ENCODE peak calls at places on chromosomes 11 and 22, in seven cellular contexts. D is NAMALWA, E is ELF-1, Z is endothelial cell, B is anterior cingulate cortex, Y is AML-193, P is mammary epithelial cell. Q is an unnamed sample.
A peak's percentile ranks its signal among the peaks of the same experiment; 100 is the strongest.

GRCh38 chr11:57776101-57776511 is 14.5 kb downstream of the CTNND1 start:
- DNase-seq in D (no peak), E (peak; percentile 72), Z (no peak), B (no peak), Y (no peak), P (no peak), Q (no peak)

GRCh38 chr11:118791961-118792578 is 1.1 kb upstream of the DDX6 start:
- DNase-seq in D (no peak), E (peak; percentile 39), Z (peak; percentile 28), B (no peak), Y (no peak), P (no peak), Q (peak; percentile 47)

GRCh38 chr22:33404723-33405122 is 346.5 kb upstream of the SYN3 start:
- DNase-seq in D (no peak), E (no peak), Z (no peak), B (no peak), Y (no peak), P (no peak), Q (no peak)

GRCh38 chr11:62000539-62001446 is 33.4 kb upstream of the FTH1 start:
- DNase-seq in D (no peak), E (no peak), Z (no peak), B (no peak), Y (no peak), P (no peak), Q (no peak)

GRCh38 chr11:66880484-66881211 is 23.8 kb downstream of the LRFN4 start:
- DNase-seq in D (no peak), E (no peak), Z (no peak), B (no peak), Y (no peak), P (peak; percentile 92), Q (peak; percentile 45)

GRCh38 chr11:119019996-119020395 is 1.4 kb downstream of the TRAPPC4 start:
- DNase-seq in D (no peak), E (no peak), Z (no peak), B (no peak), Y (no peak), P (no peak), Q (no peak)

GRCh38 chr11:3074912-3075589 is 17.8 kb upstream of the CARS1 start:
- DNase-seq in D (no peak), E (no peak), Z (no peak), B (no peak), Y (no peak), P (no peak), Q (no peak)

GRCh38 chr11:134837887-134838232 is 425.8 kb upstream of the B3GAT1 start:
- DNase-seq in D (no peak), E (no peak), Z (no peak), B (no peak), Y (no peak), P (no peak), Q (no peak)

GRCh38 chr11:117885777-117886176 is 9.3 kb upstream of the FXYD6 start:
- DNase-seq in D (no peak), E (peak; percentile 75), Z (no peak), B (no peak), Y (no peak), P (no peak), Q (no peak)

GRCh38 chr11:126061707-126062678 is 673 bp downstream of the CDON start:
- DNase-seq in D (no peak), E (peak; percentile 71), Z (peak; percentile 53), B (no peak), Y (peak; percentile 6), P (peak; percentile 35), Q (no peak)

GRCh38 chr11:2751523-2752203 is 51.9 kb upstream of the KCNQ1OT1 start:
- DNase-seq in D (no peak), E (no peak), Z (no peak), B (no peak), Y (no peak), P (no peak), Q (no peak)

GRCh38 chr11:1254086-1254648 is 31.3 kb downstream of the MUC5B start:
- DNase-seq in D (no peak), E (no peak), Z (no peak), B (no peak), Y (no peak), P (no peak), Q (no peak)

GRCh38 chr11:26976389-26976788 is 17.5 kb upstream of the FIBIN start:
- DNase-seq in D (no peak), E (no peak), Z (no peak), B (no peak), Y (no peak), P (peak; percentile 52), Q (no peak)

GRCh38 chr11:3136542-3137455 is 28.3 kb downstream of the OSBPL5 start:
- DNase-seq in D (no peak), E (no peak), Z (no peak), B (no peak), Y (no peak), P (no peak), Q (peak; percentile 49)

GRCh38 chr11:115194798-115195101 is 309.5 kb downstream of the CADM1 start:
- DNase-seq in D (no peak), E (no peak), Z (no peak), B (no peak), Y (no peak), P (no peak), Q (no peak)

GRCh38 chr11:121237686-121238658 is 54.6 kb upstream of the SC5D start:
- DNase-seq in D (no peak), E (no peak), Z (no peak), B (no peak), Y (no peak), P (peak; percentile 89), Q (no peak)

GRCh38 chr22:17213976-17214375 is 5.3 kb downstream of the ADA2 start:
- DNase-seq in D (peak; percentile 31), E (peak; percentile 59), Z (peak; percentile 62), B (no peak), Y (no peak), P (no peak), Q (no peak)

GRCh38 chr11:83574516-83574915 is 288.3 kb upstream of the CCDC90B start:
- DNase-seq in D (no peak), E (no peak), Z (no peak), B (no peak), Y (no peak), P (peak; percentile 14), Q (no peak)

GRCh38 chr11:31987118-31988005 is 103.5 kb upstream of the RCN1 start:
- DNase-seq in D (no peak), E (peak; percentile 27), Z (peak; percentile 38), B (no peak), Y (no peak), P (no peak), Q (no peak)

GRCh38 chr11:19284881-19285280 is 44.1 kb upstream of the E2F8 start:
- DNase-seq in D (no peak), E (peak; percentile 37), Z (no peak), B (no peak), Y (no peak), P (no peak), Q (no peak)

GRCh38 chr11:34899633-34900016 is 16.6 kb downstream of the APIP start:
- DNase-seq in D (no peak), E (no peak), Z (peak; percentile 6), B (no peak), Y (no peak), P (no peak), Q (no peak)

GRCh38 chr11:12526789-12527188 is 147.4 kb upstream of the TEAD1 start:
- DNase-seq in D (no peak), E (no peak), Z (no peak), B (no peak), Y (no peak), P (no peak), Q (no peak)

GRCh38 chr11:126039485-126040271 is 23.0 kb downstream of the CDON start:
- DNase-seq in D (no peak), E (no peak), Z (no peak), B (no peak), Y (no peak), P (peak; percentile 3), Q (no peak)

GRCh38 chr11:3879967-3880542 is 24.6 kb downstream of the STIM1 start:
- DNase-seq in D (no peak), E (no peak), Z (no peak), B (no peak), Y (no peak), P (no peak), Q (no peak)

Q was measured in Kasumi-1.